ENCODE peak calls at places on chromosomes 11 and 22, in eight cellular contexts. T is GM12865, S is uterus, Z is psoas muscle, Q is nephron progenitor cell, N is AG10803, F is epithelial cell of esophagus, L is cardiac muscle cell. B is an unnamed sample.

GRCh38 chr22:38073150-38074130 is 10.5 kb downstream of the SLC16A8 start:
- DNase-seq in F (no peak), L (no peak), Z (no peak), Q (no peak), N (no peak), S (no peak), T (no peak), B (no peak)

GRCh38 chr11:72522186-72522585 is 87.9 kb upstream of the CLPB start:
- DNase-seq in N (no peak), L (no peak), F (no peak), S (no peak), Q (no peak), T (no peak), Z (no peak), B (no peak)

GRCh38 chr22:46547179-46547882 is 9.9 kb upstream of the CELSR1 start:
- DNase-seq in N (peak), L (peak), S (no peak), Z (peak), F (peak), Q (peak), T (no peak), B (peak)

GRCh38 chr22:35893698-35894097 is 134.9 kb downstream of the RBFOX2 start:
- DNase-seq in F (no peak), L (no peak), Q (no peak), T (no peak), Z (no peak), N (peak), S (peak), B (no peak)

GRCh38 chr11:76674517-76675400 is 4.2 kb upstream of the LRRC32 start:
- DNase-seq in Z (no peak), T (peak), Q (no peak), S (no peak), F (no peak), L (peak), N (no peak), B (no peak)

GRCh38 chr11:67409781-67410368 is 5.6 kb upstream of the CARNS1 start:
- DNase-seq in S (no peak), N (no peak), T (peak), L (peak), Q (no peak), Z (no peak), F (no peak), B (no peak)

GRCh38 chr22:48979482-48979881 is 848.2 kb downstream of the BRD1 start:
- DNase-seq in T (no peak), F (no peak), N (no peak), S (no peak), Z (no peak), Q (no peak), L (no peak), B (no peak)

GRCh38 chr22:40040927-40041326 is 46.2 kb downstream of the FAM83F start:
- DNase-seq in S (peak), Z (peak), Q (no peak), F (peak), L (peak), N (peak), T (no peak), B (peak)

GRCh38 chr11:91164452-91164822 is 941.6 kb upstream of the CHORDC1 start:
- DNase-seq in N (no peak), Z (no peak), L (no peak), S (no peak), Q (no peak), T (no peak), F (no peak), B (peak)

GRCh38 chr11:118214210-118214914 is 10.4 kb downstream of the JAML start:
- DNase-seq in Q (no peak), N (no peak), T (peak), F (no peak), S (no peak), Z (no peak), L (no peak), B (no peak)

GRCh38 chr22:21866821-21867527 is 471 bp downstream of the MAPK1 start:
- DNase-seq in T (peak), F (peak), Z (no peak), L (peak), Q (no peak), S (peak), N (no peak), B (peak)

GRCh38 chr11:133922078-133922870 is 34.5 kb downstream of the IGSF9B start:
- DNase-seq in Q (no peak), S (no peak), T (no peak), N (no peak), L (no peak), F (no peak), Z (no peak), B (no peak)

GRCh38 chr11:112839051-112839450 is 122.2 kb upstream of the NCAM1 start:
- DNase-seq in N (no peak), L (no peak), F (no peak), Q (no peak), S (no peak), T (no peak), Z (no peak), B (no peak)

GRCh38 chr22:25382762-25383161 is 163.3 kb downstream of the CRYBB2 start:
- DNase-seq in L (no peak), Q (no peak), Z (no peak), T (no peak), S (no peak), F (peak), N (no peak), B (no peak)

GRCh38 chr11:47259178-47259977 is 1.6 kb downstream of the NR1H3 start:
- DNase-seq in S (no peak), Z (peak), N (peak), Q (peak), T (peak), L (peak), F (peak), B (peak)

GRCh38 chr11:122107566-122107965 is 8.4 kb downstream of the BLID start:
- DNase-seq in F (no peak), T (no peak), L (peak), Z (peak), S (no peak), N (no peak), Q (no peak), B (no peak)

GRCh38 chr11:107591446-107592236 is 694 bp downstream of the ELMOD1 start:
- DNase-seq in S (no peak), Z (peak), F (peak), L (peak), N (peak), T (peak), Q (peak), B (peak)

GRCh38 chr11:64226507-64227051 is 505 bp downstream of the NUDT22 start:
- DNase-seq in F (no peak), Z (peak), S (peak), N (no peak), L (no peak), Q (no peak), T (peak), B (no peak)

GRCh38 chr11:29184939-29185890 is 831.6 kb downstream of the KCNA4 start:
- DNase-seq in L (no peak), N (peak), Z (no peak), S (no peak), Q (no peak), T (no peak), F (peak), B (no peak)

GRCh38 chr11:75474878-75475766 is 42.1 kb upstream of the KLHL35 start:
- DNase-seq in Z (peak), F (no peak), Q (peak), N (peak), T (peak), S (peak), L (peak), B (peak)

GRCh38 chr11:75078233-75078632 is 18.4 kb downstream of the OR2AT4 start:
- DNase-seq in T (no peak), S (no peak), N (peak), L (no peak), Z (no peak), Q (no peak), F (no peak), B (no peak)

GRCh38 chr11:12069053-12069676 is 41.2 kb upstream of the MICAL2 start:
- DNase-seq in Z (no peak), F (no peak), T (no peak), S (no peak), L (no peak), N (no peak), Q (no peak), B (no peak)

GRCh38 chr22:47192106-47192650 is 429.7 kb downstream of the TBC1D22A start:
- DNase-seq in S (no peak), N (no peak), L (no peak), Z (peak), T (no peak), Q (no peak), F (no peak), B (no peak)

GRCh38 chr11:37830532-37830931 is 1232.5 kb upstream of the RAG2 start:
- DNase-seq in N (no peak), L (no peak), F (no peak), Z (no peak), S (no peak), Q (no peak), T (no peak), B (no peak)

GRCh38 chr22:30790366-30790765 is 95.7 kb downstream of the OSBP2 start:
- DNase-seq in S (no peak), Q (no peak), N (no peak), L (no peak), T (no peak), Z (no peak), F (no peak), B (no peak)

GRCh38 chr11:37881741-37882140 is 1283.7 kb upstream of the RAG2 start:
- DNase-seq in Z (no peak), F (peak), T (no peak), S (no peak), N (no peak), L (no peak), Q (no peak), B (no peak)

GRCh38 chr11:7537260-7537659 is 23.5 kb downstream of the PPFIBP2 start:
- DNase-seq in Q (no peak), S (no peak), T (no peak), Z (no peak), N (no peak), F (no peak), L (no peak), B (no peak)

GRCh38 chr11:8372641-8373381 is 109.1 kb upstream of the LMO1 start:
- DNase-seq in L (no peak), N (no peak), F (no peak), T (no peak), Z (no peak), Q (no peak), S (no peak), B (no peak)

GRCh38 chr11:86495341-86495740 is 120.7 kb downstream of the CCDC81 start:
- DNase-seq in Q (no peak), L (no peak), Z (no peak), F (no peak), N (peak), S (no peak), T (no peak), B (no peak)

GRCh38 chr22:26599505-26599904 is 9.6 kb upstream of the TPST2 start:
- DNase-seq in Q (no peak), T (no peak), F (no peak), L (no peak), S (no peak), Z (no peak), N (no peak), B (no peak)

GRCh38 chr11:8229299-8230177 is 34.1 kb downstream of the LMO1 start:
- DNase-seq in N (no peak), Q (no peak), T (no peak), Z (no peak), L (no peak), S (no peak), F (peak), B (no peak)

GRCh38 chr11:11789735-11790369 is 51.9 kb upstream of the USP47 start:
- DNase-seq in Q (peak), Z (no peak), L (peak), T (peak), S (no peak), N (peak), F (peak), B (peak)

GRCh38 chr22:42562684-42563083 is 8.9 kb downstream of the SERHL2 start:
- DNase-seq in T (no peak), F (no peak), N (no peak), S (no peak), Q (no peak), L (no peak), Z (no peak), B (no peak)

GRCh38 chr11:115222218-115222862 is 281.9 kb downstream of the CADM1 start:
- DNase-seq in L (no peak), T (peak), Q (no peak), S (no peak), F (peak), Z (no peak), N (peak), B (no peak)

GRCh38 chr22:19446603-19447387 is 716 bp downstream of the C22orf39 start:
- DNase-seq in N (no peak), Q (no peak), S (no peak), F (no peak), Z (no peak), T (no peak), L (no peak), B (no peak)

GRCh38 chr22:33213383-33214075 is 155.3 kb upstream of the SYN3 start:
- DNase-seq in T (no peak), L (no peak), S (no peak), F (no peak), Q (no peak), Z (no peak), N (no peak), B (no peak)

GRCh38 chr22:33204408-33204807 is 146.2 kb upstream of the SYN3 start:
- DNase-seq in F (no peak), T (no peak), S (no peak), L (no peak), N (no peak), Q (no peak), Z (no peak), B (no peak)

GRCh38 chr22:33210129-33210784 is 152.1 kb upstream of the SYN3 start:
- DNase-seq in S (no peak), Z (no peak), Q (peak), T (peak), F (peak), N (peak), L (peak), B (peak)
- TF ChIP-seq CTCF in S (no peak), Z (peak), Q (peak), T (peak), F (peak), N (peak), L (peak), B (peak)

DNA sequence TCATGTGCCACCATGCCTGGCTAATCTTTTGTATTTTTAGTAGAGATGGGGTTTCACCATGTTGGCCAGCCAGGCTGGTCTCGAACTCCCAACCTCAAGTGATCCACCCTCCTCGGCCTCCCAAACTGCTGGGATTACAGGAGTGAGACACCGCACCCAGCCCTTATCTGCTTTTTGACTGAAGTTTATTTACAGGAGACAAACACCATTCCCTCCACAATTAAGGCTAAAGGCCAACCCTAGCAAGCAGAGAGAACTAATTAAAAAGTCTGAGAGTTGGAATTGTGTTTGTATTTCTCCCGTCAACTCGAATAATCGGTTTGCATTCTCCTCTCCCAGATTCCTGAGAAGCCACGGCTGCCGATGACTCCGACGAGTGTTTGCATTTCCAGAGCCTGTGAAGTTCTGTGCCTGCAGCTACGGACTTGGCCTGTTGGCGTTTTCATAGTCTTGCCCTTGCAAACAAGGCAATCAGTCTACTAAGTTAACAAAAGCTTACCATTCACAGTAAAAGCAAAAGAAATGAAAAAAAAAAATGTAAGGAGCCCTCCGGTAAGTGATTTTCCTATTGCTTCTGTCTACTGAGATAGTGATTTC is 73.3 kb upstream of the NUP50 start:
- DNase-seq in T (no peak), L (peak), S (no peak), N (peak), Z (no peak), Q (no peak), F (peak), B (peak)
- TF ChIP-seq CTCF in T (no peak), L (no peak), S (no peak), N (no peak), Z (no peak), Q (no peak), F (no peak), B (peak)

GRCh38 chr11:102459393-102459792 is 6.8 kb upstream of the TMEM123 start:
- DNase-seq in S (no peak), F (no peak), N (no peak), Z (no peak), Q (no peak), T (no peak), L (no peak), B (no peak)

GRCh38 chr11:102456381-102456780 is 3.8 kb upstream of the TMEM123 start:
- DNase-seq in F (peak), N (peak), T (no peak), Q (no peak), L (no peak), Z (no peak), S (no peak), B (no peak)

GRCh38 chr11:102458531-102458930 is 6.0 kb upstream of the TMEM123 start:
- DNase-seq in L (no peak), T (no peak), Q (no peak), N (no peak), S (no peak), F (peak), Z (no peak), B (no peak)

GRCh38 chr11:102457865-102458264 is 5.3 kb upstream of the TMEM123 start:
- DNase-seq in F (no peak), Q (no peak), L (no peak), N (no peak), T (no peak), S (no peak), Z (no peak), B (no peak)

GRCh38 chr11:102457056-102457677 is 4.6 kb upstream of the TMEM123 start:
- DNase-seq in F (peak), T (no peak), Z (no peak), N (no peak), L (no peak), S (no peak), Q (no peak), B (no peak)
- TF ChIP-seq CTCF in F (no peak), T (no peak), Z (no peak), N (no peak), L (no peak), S (no peak), Q (no peak), B (no peak)

DNA sequence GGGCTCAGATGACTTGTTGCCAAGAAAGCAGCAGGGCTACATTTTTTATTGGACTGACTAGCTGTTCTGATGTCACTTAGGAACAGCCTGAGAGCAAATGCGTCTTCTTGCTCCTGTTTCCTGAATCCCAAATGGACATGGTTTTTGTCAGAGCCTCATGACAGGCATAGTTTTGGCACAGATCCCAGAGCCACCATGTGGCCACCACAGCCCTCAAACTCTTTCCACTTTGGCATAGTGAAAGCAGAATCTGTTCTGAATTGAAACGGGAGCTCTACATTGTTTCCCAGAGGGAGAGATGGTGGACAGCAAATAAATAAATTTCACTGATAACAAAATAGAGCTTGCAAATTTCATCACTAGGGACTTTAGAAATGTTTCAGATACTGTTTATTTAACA is 222.2 kb downstream of the C11orf87 start:
- DNase-seq in F (no peak), S (no peak), T (no peak), Z (no peak), L (peak), N (peak), Q (no peak), B (peak)
- TF ChIP-seq CTCF in F (no peak), S (no peak), T (no peak), Z (no peak), L (no peak), N (no peak), Q (no peak), B (no peak)

GRCh38 chr11:2366733-2367132 is 10.4 kb upstream of the CD81 start:
- DNase-seq in Z (peak), L (no peak), N (no peak), F (no peak), T (no peak), S (no peak), Q (no peak), B (no peak)
- TF ChIP-seq CTCF in Z (no peak), L (no peak), N (no peak), F (no peak), T (no peak), S (no peak), Q (no peak), B (no peak)

DNA sequence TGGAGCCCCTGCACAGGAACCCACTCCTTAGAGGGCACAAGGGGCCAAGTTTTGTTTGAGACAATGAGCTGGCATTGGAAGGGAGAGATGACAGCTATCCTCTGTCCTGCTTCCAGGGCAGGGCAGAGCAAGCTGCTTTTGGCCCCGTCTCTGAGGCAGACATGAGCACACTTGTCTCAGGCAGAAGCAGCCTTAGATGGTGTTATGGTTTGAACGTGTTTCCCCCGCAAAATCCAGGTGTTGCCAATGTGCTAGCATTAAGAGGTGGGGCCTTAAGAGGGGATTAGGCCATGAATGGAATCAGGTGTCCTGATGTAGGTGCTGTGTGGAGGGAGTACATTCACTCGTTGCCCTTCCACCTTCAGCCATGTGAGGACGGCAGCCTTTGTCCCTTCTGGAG is 2.5 kb downstream of the TP53AIP1 start:
- DNase-seq in L (no peak), Q (no peak), Z (no peak), N (no peak), S (no peak), T (no peak), F (peak), B (no peak)
- TF ChIP-seq CTCF in L (no peak), Q (no peak), Z (no peak), N (no peak), S (no peak), T (no peak), F (no peak), B (no peak)

B was measured in hepatocyte.